ENCODE peak calls at places on chromosomes 6 and 20, in seven cellular contexts. L is HCEC 1CT, J is T-helper 1 cell, S is nephron progenitor cell, I is G401, W is HT1080, C is GM13977. G is an unnamed sample.

GRCh38 chr6:110549277-110549676 is 72.9 kb upstream of the SLC22A16 start:
- DNase-seq in J (no peak), W (no peak), C (no peak), I (no peak), S (no peak), L (no peak), G (no peak)

GRCh38 chr6:145275787-145276186 is 459.5 kb downstream of the EPM2A start:
- DNase-seq in S (no peak), C (no peak), L (no peak), W (no peak), I (no peak), J (no peak), G (no peak)

GRCh38 chr20:44287272-44288097 is 23.5 kb downstream of the FITM2 start:
- DNase-seq in L (no peak), W (no peak), J (no peak), C (no peak), S (no peak), I (no peak), G (no peak)

GRCh38 chr6:25922301-25922700 is 8.2 kb downstream of the SLC17A2 start:
- DNase-seq in J (no peak), C (no peak), I (no peak), W (no peak), L (peak), S (no peak), G (no peak)

GRCh38 chr6:44004625-44005506 is 122.4 kb downstream of the MRPL14 start:
- DNase-seq in C (no peak), W (no peak), I (peak), J (no peak), S (no peak), L (peak), G (no peak)

GRCh38 chr6:30169658-30170614 is 6.6 kb downstream of the TRIM15 start:
- DNase-seq in S (no peak), L (peak), W (peak), J (peak), I (peak), C (peak), G (peak)

GRCh38 chr6:118558811-118559217 is 10.7 kb downstream of the PLN start:
- DNase-seq in W (peak), L (peak), I (no peak), J (peak), S (no peak), C (no peak), G (no peak)

GRCh38 chr6:108009894-108010293 is 51.9 kb upstream of the SEC63 start:
- DNase-seq in W (no peak), J (no peak), C (no peak), I (no peak), S (no peak), L (no peak), G (no peak)

GRCh38 chr6:33995873-33996475 is 149.9 kb downstream of the GRM4 start:
- DNase-seq in J (no peak), W (no peak), L (no peak), I (no peak), S (no peak), C (no peak), G (no peak)

GRCh38 chr6:36714511-36714910 is 16.9 kb downstream of the RAB44 start:
- DNase-seq in C (no peak), W (no peak), S (no peak), J (no peak), I (no peak), L (no peak), G (no peak)

GRCh38 chr20:4684837-4685413 is 36.8 kb upstream of the PRND start:
- DNase-seq in S (no peak), I (peak), W (no peak), C (no peak), L (peak), J (no peak), G (no peak)

GRCh38 chr6:159608961-159609673 is 83.9 kb downstream of the SOD2 start:
- DNase-seq in I (no peak), S (peak), L (peak), W (peak), J (no peak), C (peak), G (no peak)

GRCh38 chr20:62618622-62619529 is 23.4 kb upstream of the SLCO4A1 start:
- DNase-seq in S (no peak), W (no peak), C (peak), L (no peak), J (peak), I (no peak), G (no peak)

GRCh38 chr6:143501851-143502250 is 9.7 kb downstream of the FUCA2 start:
- DNase-seq in J (no peak), I (peak), L (no peak), W (no peak), C (no peak), S (no peak), G (no peak)

GRCh38 chr6:1636272-1636825 is 26.6 kb downstream of the FOXC1 start:
- DNase-seq in S (no peak), J (no peak), I (no peak), C (no peak), L (no peak), W (no peak), G (no peak)

GRCh38 chr20:62876826-62877728 is 15.5 kb upstream of the TCFL5 start:
- DNase-seq in S (no peak), C (no peak), L (no peak), J (no peak), W (no peak), I (no peak), G (no peak)

GRCh38 chr6:33375143-33375649 is 16.4 kb upstream of the KIFC1 start:
- DNase-seq in J (no peak), S (no peak), C (no peak), W (peak), L (peak), I (peak), G (no peak)

GRCh38 chr6:165766457-165766856 is 103.4 kb upstream of the PDE10A start:
- DNase-seq in S (no peak), J (no peak), I (no peak), W (peak), L (no peak), C (no peak), G (no peak)

GRCh38 chr6:5540375-5540774 is 279.1 kb downstream of the FARS2 start:
- DNase-seq in L (no peak), C (no peak), W (no peak), I (no peak), J (no peak), S (no peak), G (no peak)

GRCh38 chr6:84227044-84227433 is 404 bp downstream of the CEP162 start:
- DNase-seq in I (peak), J (no peak), S (peak), W (no peak), L (no peak), C (no peak), G (no peak)

GRCh38 chr6:112480551-112480950 is 133.4 kb downstream of the RFPL4B start:
- DNase-seq in W (peak), S (no peak), J (no peak), C (no peak), L (peak), I (no peak), G (no peak)

GRCh38 chr6:159074120-159074684 is 29.4 kb upstream of the TAGAP start:
- DNase-seq in L (no peak), S (no peak), I (peak), C (no peak), W (peak), J (no peak), G (no peak)

GRCh38 chr20:7692478-7692877 is 247.8 kb downstream of the HAO1 start:
- DNase-seq in C (no peak), S (no peak), I (no peak), W (no peak), L (no peak), J (no peak), G (no peak)

GRCh38 chr6:137873273-137873762 is 6.3 kb downstream of the TNFAIP3 start:
- DNase-seq in I (no peak), C (peak), L (peak), S (no peak), J (peak), W (no peak), G (no peak)

GRCh38 chr20:52852695-52853094 is 119.5 kb upstream of the TSHZ2 start:
- DNase-seq in I (no peak), L (no peak), W (no peak), J (no peak), C (no peak), S (no peak), G (no peak)

GRCh38 chr6:150068786-150069648 is at the start of gene ULBP3:
- DNase-seq in W (peak), S (peak), C (peak), I (peak), J (peak), L (peak), G (peak)

GRCh38 chr20:23350855-23351838 is 556 bp downstream of the NXT1 start:
- DNase-seq in C (peak), L (peak), W (no peak), I (peak), S (peak), J (peak), G (peak)

GRCh38 chr20:48384147-48384818 is 443.5 kb downstream of the PREX1 start:
- DNase-seq in L (no peak), W (no peak), S (peak), C (peak), J (no peak), I (no peak), G (no peak)

GRCh38 chr6:14921878-14922277 is 324.0 kb upstream of the JARID2 start:
- DNase-seq in J (no peak), C (no peak), I (no peak), S (no peak), W (no peak), L (no peak), G (no peak)

GRCh38 chr6:151141685-151142084 is 98.1 kb upstream of the AKAP12 start:
- DNase-seq in I (no peak), S (no peak), L (peak), J (no peak), C (no peak), W (peak), G (no peak)

GRCh38 chr20:36932476-36933426 is 18.8 kb downstream of the SAMHD1 start:
- DNase-seq in W (no peak), J (no peak), S (no peak), I (no peak), C (no peak), L (peak), G (no peak)

GRCh38 chr20:2749343-2749950 is 51.0 kb downstream of the CPXM1 start:
- DNase-seq in J (no peak), S (no peak), W (no peak), I (no peak), L (no peak), C (no peak), G (no peak)

GRCh38 chr6:30067460-30068139 is 602 bp downstream of the PPP1R11 start:
- DNase-seq in L (no peak), W (no peak), I (no peak), S (peak), J (no peak), C (no peak), G (no peak)

GRCh38 chr6:37783025-37783825 is 36.3 kb upstream of the ZFAND3 start:
- DNase-seq in I (peak), L (no peak), S (no peak), J (no peak), C (no peak), W (no peak), G (peak)

GRCh38 chr20:18224968-18225568 is 63.3 kb upstream of the ZNF133 start:
- DNase-seq in W (peak), C (no peak), L (peak), S (peak), J (no peak), I (no peak), G (no peak)

GRCh38 chr20:46625875-46626373 is 25.3 kb downstream of the SLC13A3 start:
- DNase-seq in L (no peak), C (no peak), I (no peak), S (no peak), W (no peak), J (no peak), G (no peak)

GRCh38 chr6:79605968-79606764 is 25.0 kb upstream of the SH3BGRL2 start:
- DNase-seq in W (no peak), C (no peak), J (no peak), L (peak), I (peak), S (no peak), G (no peak)

G was measured in NCI-H1105.